ENCODE peak calls at places on chromosomes 1 and 21, in six cellular contexts. T is progenitor cell of endocrine pancreas, Y is body of pancreas, W is GM20000, F is hepatocyte, S is spleen. G is an unnamed sample.

GRCh38 chr1:50710099-50710498 is 250.0 kb downstream of the FAF1 start:
- DNase-seq in Y (no peak), W (no peak), T (no peak), F (no peak), S (no peak), G (no peak)

GRCh38 chr21:43590220-43590619 is 69.1 kb downstream of the HSF2BP start:
- DNase-seq in Y (no peak), W (no peak), F (no peak), S (no peak), T (no peak), G (peak)

GRCh38 chr21:25980710-25981109 is 189.9 kb downstream of the APP start:
- DNase-seq in T (no peak), F (no peak), S (no peak), Y (no peak), W (no peak), G (no peak)

GRCh38 chr21:16770279-16770678 is 742.6 kb upstream of the CXADR start:
- DNase-seq in W (no peak), Y (no peak), T (no peak), S (no peak), F (no peak), G (no peak)

GRCh38 chr1:11376981-11377583 is 101.9 kb upstream of the DISP3 start:
- DNase-seq in T (no peak), W (no peak), F (no peak), S (no peak), Y (no peak), G (no peak)

GRCh38 chr1:201212056-201212455 is 21.4 kb downstream of the IGFN1 start:
- DNase-seq in T (no peak), W (no peak), S (peak), F (no peak), Y (no peak), G (no peak)

GRCh38 chr1:9753121-9753531 is 70.6 kb downstream of the CLSTN1 start:
- DNase-seq in Y (peak), T (no peak), W (no peak), F (no peak), S (no peak), G (peak)

GRCh38 chr21:25837545-25838263 is 102.9 kb downstream of the GABPA start:
- DNase-seq in F (peak), T (no peak), W (no peak), Y (no peak), S (no peak), G (peak)

GRCh38 chr1:163273766-163274441 is 47.9 kb upstream of the NUF2 start:
- DNase-seq in W (no peak), S (no peak), Y (no peak), F (no peak), T (no peak), G (no peak)

GRCh38 chr1:156816561-156817328 is at the start of gene SH2D2A:
- DNase-seq in F (no peak), Y (peak), S (peak), W (peak), T (no peak), G (no peak)

GRCh38 chr1:232127190-232127589 is 500.6 kb downstream of the DISC1 start:
- DNase-seq in S (no peak), T (no peak), F (peak), Y (no peak), W (no peak), G (peak)

GRCh38 chr1:210739627-210740026 is 394.3 kb downstream of the KCNH1 start:
- DNase-seq in W (no peak), T (no peak), F (no peak), Y (no peak), S (no peak), G (no peak)

GRCh38 chr1:30641557-30642353 is 81.6 kb downstream of the MATN1 start:
- DNase-seq in T (no peak), Y (no peak), F (no peak), W (no peak), S (no peak), G (no peak)

GRCh38 chr21:39003982-39004775 is 179.1 kb downstream of the PSMG1 start:
- DNase-seq in Y (no peak), S (no peak), W (no peak), F (no peak), T (no peak), G (peak)

GRCh38 chr1:165169028-165169427 is 187.5 kb downstream of the LMX1A start:
- DNase-seq in W (no peak), Y (no peak), S (no peak), F (no peak), T (no peak), G (no peak)

GRCh38 chr1:198577444-198577843 is 37.0 kb upstream of the ATP6V1G3 start:
- DNase-seq in F (no peak), T (no peak), W (no peak), Y (no peak), S (no peak), G (peak)

GRCh38 chr1:110385369-110385768 is 5.5 kb downstream of the SLC16A4 start:
- DNase-seq in S (no peak), W (no peak), T (no peak), Y (no peak), F (no peak), G (no peak)

GRCh38 chr1:51666463-51666862 is 49.6 kb downstream of the OSBPL9 start:
- DNase-seq in W (no peak), Y (no peak), T (no peak), S (no peak), F (no peak), G (peak)

GRCh38 chr1:73026114-73026513 is 743.8 kb upstream of the NEGR1 start:
- DNase-seq in W (no peak), F (no peak), T (no peak), Y (no peak), S (no peak), G (no peak)

GRCh38 chr21:41847066-41847804 is 31.9 kb downstream of the PRDM15 start:
- DNase-seq in T (no peak), Y (no peak), F (no peak), S (peak), W (no peak), G (no peak)

GRCh38 chr1:45260244-45260643 is 53.8 kb upstream of the ZSWIM5 start:
- DNase-seq in W (no peak), T (no peak), Y (no peak), S (no peak), F (no peak), G (no peak)

GRCh38 chr1:232431326-232431725 is 198.6 kb downstream of the SIPA1L2 start:
- DNase-seq in T (no peak), W (no peak), S (no peak), Y (no peak), F (no peak), G (no peak)

GRCh38 chr1:204411451-204412245 is at the start of gene PPP1R15B:
- DNase-seq in T (peak), Y (peak), F (peak), S (peak), W (peak), G (peak)

GRCh38 chr1:117232551-117232950 is 21.8 kb upstream of the VTCN1 start:
- DNase-seq in Y (no peak), T (no peak), F (no peak), W (no peak), S (no peak), G (no peak)

GRCh38 chr1:46991083-46991923 is 32.2 kb upstream of the CYP4X1 start:
- DNase-seq in Y (no peak), F (peak), W (no peak), S (no peak), T (no peak), G (no peak)

GRCh38 chr1:79982218-79982617 is 975.7 kb upstream of the ADGRL4 start:
- DNase-seq in T (no peak), Y (peak), W (no peak), F (peak), S (no peak), G (peak)

GRCh38 chr1:65247419-65248359 is 61.7 kb upstream of the DNAJC6 start:
- DNase-seq in W (no peak), Y (no peak), T (no peak), S (no peak), F (peak), G (peak)

GRCh38 chr1:12081648-12082396 is 18.7 kb downstream of the TNFRSF8 start:
- DNase-seq in F (no peak), W (no peak), Y (no peak), T (no peak), S (peak), G (no peak)

GRCh38 chr1:93617670-93618488 is 63.8 kb downstream of the BCAR3 start:
- DNase-seq in T (peak), Y (peak), W (no peak), S (no peak), F (peak), G (no peak)

GRCh38 chr21:20486303-20486702 is 511.9 kb upstream of the NCAM2 start:
- DNase-seq in W (no peak), F (no peak), Y (no peak), T (no peak), S (no peak), G (no peak)
- TF ChIP-seq CTCF in W (no peak), F (no peak), Y (no peak), T (no peak), S (no peak), G (no peak)

GRCh38 chr1:154326546-154327465 is 1.5 kb downstream of the ATP8B2 start:
- DNase-seq in S (no peak), W (no peak), T (no peak), Y (peak), F (no peak), G (peak)
- TF ChIP-seq CTCF in S (no peak), W (no peak), T (no peak), Y (no peak), F (no peak), G (peak)

DNA sequence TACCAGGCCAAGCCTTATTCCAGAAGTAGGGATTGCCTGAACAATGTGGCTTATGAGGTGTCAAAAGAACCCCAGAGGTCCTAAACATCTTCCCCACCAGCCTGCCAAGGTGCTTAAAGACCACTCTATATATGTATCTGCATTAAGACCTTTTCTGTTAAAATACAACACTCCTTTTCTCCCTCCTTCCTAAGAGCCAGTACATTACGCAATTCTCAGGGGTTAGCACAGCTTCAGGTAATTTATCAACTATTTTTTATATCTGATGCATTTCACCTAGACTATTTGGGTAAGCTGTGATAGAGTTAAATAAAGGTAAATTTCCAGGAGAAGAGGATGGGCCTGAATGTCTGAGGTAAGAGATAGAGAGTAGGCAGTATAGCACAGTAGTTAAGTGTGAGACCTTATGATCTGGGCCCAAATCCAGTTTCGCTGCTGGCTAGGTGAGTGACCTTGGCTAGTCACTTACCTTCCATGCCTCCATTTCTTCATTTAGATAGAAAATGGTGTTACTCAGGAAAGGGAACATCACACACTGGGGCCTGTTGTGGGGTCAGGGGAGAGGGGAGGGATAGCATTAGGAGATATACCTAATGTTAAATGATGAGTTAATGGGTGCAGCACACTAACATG is 5.1 kb upstream of the CCN1 start:
- DNase-seq in T (no peak), W (no peak), F (no peak), S (no peak), Y (peak), G (no peak)
- TF ChIP-seq CTCF in T (no peak), W (no peak), F (no peak), S (no peak), Y (no peak), G (no peak)

GRCh38 chr1:226409392-226409791 is 1.5 kb upstream of the PARP1 start:
- DNase-seq in Y (no peak), T (no peak), S (no peak), F (no peak), W (no peak), G (no peak)

GRCh38 chr1:226407199-226407496 is 745 bp downstream of the PARP1 start:
- DNase-seq in F (no peak), Y (no peak), S (no peak), W (no peak), T (no peak), G (no peak)

GRCh38 chr1:226408285-226409184 is 642 bp upstream of the PARP1 start:
- DNase-seq in T (no peak), W (no peak), Y (no peak), F (no peak), S (peak), G (no peak)

GRCh38 chr1:226406401-226406881 is 1.5 kb downstream of the PARP1 start:
- DNase-seq in Y (no peak), F (no peak), W (no peak), T (no peak), S (no peak), G (peak)

DNA sequence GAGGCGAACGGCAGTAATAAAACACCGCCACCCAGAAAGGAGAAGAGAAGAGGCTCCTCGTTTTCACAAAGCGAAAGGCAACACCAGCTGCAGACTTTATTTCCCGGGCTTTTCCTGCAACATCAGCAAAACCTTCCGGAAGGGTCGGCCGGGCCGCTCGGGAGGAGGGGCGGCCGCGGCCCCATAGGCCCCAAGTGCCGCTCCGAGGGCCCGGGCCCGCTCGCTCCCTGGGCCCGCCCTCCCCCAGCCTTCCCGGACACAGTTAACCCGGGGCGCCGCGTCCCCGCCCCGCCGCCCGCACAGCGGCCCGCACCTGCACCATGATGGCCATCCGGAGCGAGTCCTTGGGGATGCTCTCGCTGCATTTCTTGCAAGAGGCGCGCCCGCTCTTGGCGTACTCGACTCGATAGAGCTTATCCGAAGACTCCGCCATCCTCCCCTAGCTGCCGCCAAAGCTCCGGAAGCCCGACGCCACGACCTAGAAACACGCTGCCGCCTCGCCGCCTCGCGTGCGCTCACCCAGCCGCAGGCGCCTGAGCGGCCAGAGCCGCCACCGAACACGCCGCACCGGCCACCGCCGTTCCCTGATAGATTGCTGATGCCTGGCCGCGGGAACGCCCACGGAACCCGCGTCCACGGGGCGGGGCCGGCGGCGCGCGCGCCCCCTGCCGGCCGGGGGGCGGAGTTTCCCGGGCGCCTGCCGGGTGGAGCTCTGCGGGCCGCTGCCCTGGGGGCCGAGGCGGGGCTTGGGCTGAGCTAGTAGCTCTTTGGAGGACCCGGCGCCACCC is at the start of gene PARP1:
- DNase-seq in Y (peak), T (peak), W (peak), S (peak), F (peak), G (peak)
- TF ChIP-seq CTCF in Y (peak), T (peak), W (peak), S (peak), F (peak), G (peak)

DNA sequence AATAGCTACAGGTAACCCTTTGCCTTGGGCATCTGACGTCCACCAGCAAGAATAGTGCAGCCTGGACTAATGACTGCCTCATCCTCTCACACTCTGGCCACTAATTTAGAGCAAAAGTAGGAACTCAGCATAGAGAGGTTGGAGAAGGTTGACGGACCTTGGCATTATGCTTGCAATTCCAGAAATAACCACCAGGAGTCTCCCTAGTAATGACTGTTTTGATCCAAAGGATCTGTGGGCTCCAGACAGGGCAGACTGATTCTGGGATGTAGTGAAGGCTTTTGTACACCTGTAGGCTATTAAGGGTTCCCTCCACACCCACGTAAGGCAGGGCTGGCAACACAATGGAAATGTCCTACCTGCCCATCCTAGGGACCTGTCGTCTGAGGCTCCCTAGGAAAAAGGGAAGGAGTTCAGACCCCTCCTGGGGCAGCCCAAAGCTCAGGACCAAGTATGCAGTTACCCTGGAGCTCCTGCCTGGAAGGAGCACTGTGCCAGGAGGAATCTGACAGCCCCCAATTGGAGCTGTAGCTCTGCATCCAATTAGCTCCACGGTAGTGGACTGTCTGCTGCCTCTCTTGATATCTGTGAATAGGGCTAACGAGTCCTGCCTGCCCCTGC is 91.0 kb upstream of the TMEM51 start:
- DNase-seq in T (no peak), Y (no peak), W (no peak), F (peak), S (no peak), G (no peak)
- TF ChIP-seq CTCF in T (peak), Y (no peak), W (no peak), F (peak), S (peak), G (peak)

GRCh38 chr1:219928791-219929118 is 398 bp upstream of the SLC30A10 start:
- DNase-seq in W (no peak), T (no peak), Y (no peak), S (no peak), F (no peak), G (no peak)
- TF ChIP-seq CTCF in W (no peak), T (no peak), Y (no peak), S (no peak), F (no peak), G (no peak)

GRCh38 chr1:96538001-96538649 is 183.5 kb upstream of the PTBP2 start:
- DNase-seq in Y (no peak), T (no peak), W (no peak), S (no peak), F (peak), G (peak)
- TF ChIP-seq CTCF in Y (no peak), T (no peak), W (no peak), S (no peak), F (peak), G (peak)

GRCh38 chr1:53992085-53992874 is 25.7 kb downstream of the LDLRAD1 start:
- DNase-seq in S (no peak), T (no peak), Y (no peak), F (peak), W (no peak), G (no peak)
- TF ChIP-seq CTCF in S (no peak), T (peak), Y (no peak), F (peak), W (no peak), G (peak)